ENCODE peak calls at places on chromosomes 16 and 17, in seven cellular contexts. K is transverse colon, C is SJSA1, R is cardiac muscle cell, V is A549, N is iPS DF 6.9, B is OCI-LY7. Z is an unnamed sample.
A peak's percentile ranks its signal among the peaks of the same experiment; 100 is the strongest.

GRCh38 chr16:57479043-57479421 is 7.3 kb downstream of the DOK4 start:
- DNase-seq in K (no peak), B (no peak), N (no peak), V (no peak), C (no peak), R (no peak), Z (no peak)

GRCh38 chr17:41982026-41982989 is 15.7 kb downstream of the CNP start:
- DNase-seq in R (no peak), B (no peak), K (no peak), V (no peak), N (no peak), C (no peak), Z (no peak)

GRCh38 chr17:13776027-13776551 is 174.4 kb upstream of the HS3ST3A1 start:
- DNase-seq in B (no peak), N (no peak), R (peak; percentile 70), K (no peak), V (no peak), C (no peak), Z (no peak)

GRCh38 chr16:69179255-69180010 is 7.5 kb upstream of the SNTB2 start:
- DNase-seq in V (peak; percentile 37), K (peak; percentile 83), B (no peak), N (no peak), C (no peak), R (peak; percentile 9), Z (peak; percentile 55)

GRCh38 chr17:77354420-77354720 is 213.6 kb downstream of the SEC14L1 start:
- DNase-seq in R (no peak), B (no peak), K (no peak), V (no peak), C (no peak), N (no peak), Z (peak; percentile 93)

GRCh38 chr16:73304008-73304814 is 256.3 kb upstream of the ZFHX3 start:
- DNase-seq in K (no peak), N (no peak), R (peak; percentile 16), B (no peak), C (no peak), V (no peak), Z (no peak)

GRCh38 chr17:32689348-32689747 is 187.6 kb downstream of the MYO1D start:
- DNase-seq in C (no peak), B (no peak), R (no peak), N (no peak), K (no peak), V (no peak), Z (no peak)

GRCh38 chr16:6704306-6704705 is 628.3 kb upstream of the RBFOX1 start:
- DNase-seq in K (no peak), V (no peak), R (no peak), N (no peak), C (no peak), B (no peak), Z (no peak)

GRCh38 chr16:30660424-30661251 is 2.4 kb downstream of the FBRS start:
- DNase-seq in B (peak; percentile 62), N (no peak), V (no peak), C (no peak), K (peak; percentile 87), R (no peak), Z (no peak)

GRCh38 chr17:67050066-67050465 is 5.7 kb downstream of the CACNG1 start:
- DNase-seq in K (no peak), V (no peak), C (no peak), B (no peak), N (no peak), R (no peak), Z (no peak)

GRCh38 chr17:30920282-30920681 is 1.5 kb upstream of the ADAP2 start:
- DNase-seq in N (no peak), K (no peak), C (peak; percentile 30), B (no peak), R (peak; percentile 22), V (peak; percentile 44), Z (no peak)

GRCh38 chr17:47295037-47295873 is 28.5 kb upstream of the EFCAB13 start:
- DNase-seq in N (no peak), K (no peak), R (no peak), V (no peak), B (no peak), C (no peak), Z (peak; percentile 47)

GRCh38 chr17:263773-264172 is 82.3 kb upstream of the DOC2B start:
- DNase-seq in C (no peak), K (no peak), R (no peak), N (no peak), V (no peak), B (no peak), Z (no peak)

GRCh38 chr17:45942284-45942683 is 47.9 kb downstream of the MAPT start:
- DNase-seq in C (no peak), R (no peak), V (no peak), B (no peak), N (no peak), K (peak; percentile 48), Z (peak; percentile 23)

GRCh38 chr17:27315322-27315721 is 21.4 kb downstream of the WSB1 start:
- DNase-seq in C (no peak), K (peak; percentile 80), V (no peak), R (peak; percentile 84), N (no peak), B (no peak), Z (no peak)

GRCh38 chr17:66228887-66229782 is at the start of gene APOH:
- DNase-seq in N (no peak), V (peak; percentile 85), C (no peak), R (no peak), K (no peak), B (no peak), Z (no peak)

GRCh38 chr17:49859991-49860953 is 12.4 kb upstream of the TAC4 start:
- DNase-seq in R (no peak), C (no peak), V (peak; percentile 31), N (no peak), B (no peak), K (peak; percentile 14), Z (no peak)

GRCh38 chr16:23333034-23333579 is 31.0 kb downstream of the SCNN1B start:
- DNase-seq in N (no peak), V (peak; percentile 41), B (no peak), K (no peak), R (no peak), C (no peak), Z (peak; percentile 77)

GRCh38 chr17:82884923-82885322 is 45.1 kb upstream of the ZNF750 start:
- DNase-seq in C (no peak), V (no peak), N (no peak), R (no peak), B (peak; percentile 82), K (peak; percentile 36), Z (no peak)

GRCh38 chr17:29158096-29158495 is 22.1 kb downstream of the MYO18A start:
- DNase-seq in B (no peak), C (no peak), N (no peak), V (no peak), K (no peak), R (no peak), Z (peak; percentile 52)

GRCh38 chr16:4713663-4714501 is 20.2 kb downstream of the ANKS3 start:
- DNase-seq in R (no peak), N (no peak), V (no peak), K (no peak), B (no peak), C (no peak), Z (no peak)

GRCh38 chr16:84553873-84554399 is 49.5 kb upstream of the MEAK7 start:
- DNase-seq in R (no peak), K (no peak), N (no peak), C (no peak), B (peak; percentile 14), V (no peak), Z (no peak)

GRCh38 chr17:63675607-63676539 is 24.1 kb downstream of the LIMD2 start:
- DNase-seq in B (no peak), V (peak; percentile 40), C (peak; percentile 83), K (peak; percentile 86), N (no peak), R (peak; percentile 86), Z (peak; percentile 89)
- H3K4me3 ChIP-seq in B (no peak overlapping the region), V (no peak overlapping the region), C (no peak overlapping the region), K (no peak overlapping the region), N (no peak overlapping the region), R (no peak overlapping the region), Z (no peak overlapping the region)

GRCh38 chr17:80261159-80261894 is 675 bp downstream of the RNF213 start:
- DNase-seq in N (peak; percentile 81), V (peak; percentile 85), K (peak; percentile 62), R (peak; percentile 51), B (peak; percentile 82), C (peak; percentile 97), Z (peak; percentile 86)
- H3K4me1 ChIP-seq in N (peaks cover 11% of the 10 kb centered on the region), V (peaks cover 62% of the 10 kb centered on the region), K (peaks cover 69% of the 10 kb centered on the region), R (no peaks in the 10 kb centered on the region), B (peaks cover 61% of the 10 kb centered on the region), C (peaks cover 49% of the 10 kb centered on the region), Z (peaks cover 8% of the 10 kb centered on the region)

GRCh38 chr16:369275-369865 is 968 bp downstream of the MRPL28 start:
- DNase-seq in B (no peak), V (no peak), K (no peak), N (no peak), R (no peak), C (no peak), Z (no peak)
- H3K4me3 ChIP-seq in B (peak overlapping the region; percentile 51), V (peak overlapping the region; percentile 58), K (no peak overlapping the region), N (peak overlapping the region; percentile 34), R (peak overlapping the region; percentile 40), C (no peak overlapping the region), Z (no peak overlapping the region)

GRCh38 chr17:75246404-75246803 is 15.0 kb downstream of the GGA3 start:
- DNase-seq in C (no peak), B (no peak), V (no peak), N (no peak), R (no peak), K (no peak), Z (no peak)
- H3K4me1 ChIP-seq in C (no peaks in the 10 kb centered on the region), B (peaks cover 71% of the 10 kb centered on the region), V (no peaks in the 10 kb centered on the region), N (no peaks in the 10 kb centered on the region), R (no peaks in the 10 kb centered on the region), K (peaks cover 15% of the 10 kb centered on the region), Z (peaks cover 13% of the 10 kb centered on the region)

DNA sequence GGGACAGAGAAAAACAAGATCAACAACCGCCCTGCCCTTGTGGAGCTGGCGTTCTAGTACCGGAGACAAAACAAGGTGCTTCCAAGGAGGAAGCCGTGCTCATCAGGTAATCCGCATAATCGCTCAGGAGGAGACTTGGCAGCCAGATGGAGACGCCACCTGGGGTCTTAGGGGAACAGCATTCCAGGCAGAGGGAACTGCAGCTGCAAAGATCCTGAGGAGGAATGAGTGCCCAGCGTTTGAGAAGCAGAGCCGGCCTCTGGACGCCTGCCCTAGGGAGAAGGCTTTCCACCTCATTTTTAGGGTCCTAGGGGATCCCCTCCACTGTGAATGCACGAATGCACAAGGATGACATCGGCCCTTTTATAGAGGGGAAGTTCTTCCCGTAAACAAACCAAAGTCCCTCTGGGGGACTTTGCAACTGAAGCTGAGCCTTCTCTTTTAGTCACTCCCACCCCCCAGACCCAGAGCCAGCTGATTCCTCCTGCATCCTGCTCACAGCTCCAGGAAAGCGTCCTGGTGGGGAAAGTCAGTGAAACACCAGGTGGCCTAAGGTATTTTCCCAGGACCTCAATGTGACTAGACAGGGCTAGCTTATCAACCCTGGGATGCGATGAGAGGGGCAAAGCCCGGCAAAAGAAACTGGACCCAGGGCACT is 13.2 kb upstream of the MPRIP start:
- DNase-seq in C (no peak), K (no peak), V (peak; percentile 62), R (no peak), N (no peak), B (no peak), Z (no peak)
- H3K4me3 ChIP-seq in C (no peak overlapping the region), K (no peak overlapping the region), V (peak overlapping the region; percentile 29), R (no peak overlapping the region), N (no peak overlapping the region), B (no peak overlapping the region), Z (no peak overlapping the region)

GRCh38 chr17:64533784-64534183 is 27.0 kb downstream of the CEP95 start:
- DNase-seq in C (no peak), K (no peak), N (no peak), B (no peak), R (no peak), V (no peak), Z (no peak)
- H3K4me1 ChIP-seq in C (peaks cover 24% of the 10 kb centered on the region), K (no peaks in the 10 kb centered on the region), N (no peaks in the 10 kb centered on the region), B (no peaks in the 10 kb centered on the region), R (no peaks in the 10 kb centered on the region), V (no peaks in the 10 kb centered on the region), Z (no peaks in the 10 kb centered on the region)